ENCODE peak calls at places on chromosomes 2 and 18, in eight cellular contexts. P is activated CD8-positive, alpha-beta T cell treated with anti-CD3 and anti-CD28 coated beads for 36 hours; R is Peyer's patch; A is coronary artery; H is GM20000; T is fibroblast of lung; C is epithelial cell of esophagus; X is IMR-90. N is an unnamed sample.

GRCh38 chr2:216596986-216597509 is 36.2 kb upstream of the IGFBP2 start:
- DNase-seq in P (no peak), R (no peak), A (no peak), H (no peak), T (no peak), C (no peak), X (no peak), N (no peak)

GRCh38 chr18:77765468-77765867 is 515.8 kb downstream of the GALR1 start:
- DNase-seq in P (peak; percentile 32), R (no peak), A (no peak), H (no peak), T (no peak), C (peak; percentile 24), X (no peak), N (no peak)

GRCh38 chr2:100877555-100877954 is 57.6 kb downstream of the NPAS2 start:
- DNase-seq in P (no peak), R (no peak), A (no peak), H (no peak), T (peak; percentile 74), C (peak; percentile 32), X (peak; percentile 63), N (no peak)

GRCh38 chr18:7664024-7664312 is 96.9 kb downstream of the PTPRM start:
- DNase-seq in P (no peak), R (no peak), A (no peak), H (no peak), T (no peak), C (no peak), X (no peak), N (no peak)

GRCh38 chr2:18690342-18690741 is 101.0 kb upstream of the NT5C1B start:
- DNase-seq in P (peak; percentile 8), R (no peak), A (no peak), H (no peak), T (no peak), C (no peak), X (no peak), N (no peak)

GRCh38 chr18:55320399-55321255 is 267.4 kb downstream of the TCF4 start:
- DNase-seq in P (no peak), R (no peak), A (no peak), H (no peak), T (peak; percentile 54), C (no peak), X (peak; percentile 48), N (no peak)

GRCh38 chr2:186862869-186863709 is 14.1 kb upstream of the ZSWIM2 start:
- DNase-seq in P (no peak), R (no peak), A (no peak), H (peak; percentile 29), T (peak; percentile 72), C (peak; percentile 72), X (peak; percentile 35), N (peak; percentile 12)

GRCh38 chr2:57080035-57080434 is 896.2 kb downstream of the CCDC85A start:
- DNase-seq in P (no peak), R (no peak), A (no peak), H (no peak), T (peak; percentile 83), C (peak; percentile 74), X (no peak), N (no peak)

GRCh38 chr2:220476877-220477276 is 849.4 kb downstream of the SLC4A3 start:
- DNase-seq in P (no peak), R (no peak), A (no peak), H (no peak), T (no peak), C (no peak), X (no peak), N (no peak)

GRCh38 chr2:173462908-173463840 is 108.5 kb downstream of the CDCA7 start:
- DNase-seq in P (no peak), R (no peak), A (no peak), H (no peak), T (no peak), C (no peak), X (no peak), N (no peak)

GRCh38 chr18:12791631-12792030 is 88.8 kb downstream of the PSMG2 start:
- DNase-seq in P (no peak), R (no peak), A (no peak), H (no peak), T (no peak), C (no peak), X (no peak), N (no peak)

GRCh38 chr2:83196225-83196624 is 1262.9 kb downstream of the SUCLG1 start:
- DNase-seq in P (no peak), R (no peak), A (no peak), H (no peak), T (peak; percentile 75), C (peak; percentile 55), X (peak; percentile 42), N (no peak)

GRCh38 chr2:237475704-237476107 is 11.3 kb upstream of the MLPH start:
- DNase-seq in P (peak; percentile 68), R (no peak), A (no peak), H (no peak), T (no peak), C (peak; percentile 70), X (peak; percentile 60), N (no peak)

GRCh38 chr2:44935854-44936185 is 5.7 kb upstream of the SIX3 start:
- DNase-seq in P (no peak), R (no peak), A (no peak), H (no peak), T (no peak), C (no peak), X (no peak), N (no peak)

GRCh38 chr2:44934024-44934423 is 7.5 kb upstream of the SIX3 start:
- DNase-seq in P (no peak), R (no peak), A (no peak), H (no peak), T (no peak), C (no peak), X (no peak), N (peak; percentile 14)

GRCh38 chr2:44933434-44933951 is 8.0 kb upstream of the SIX3 start:
- DNase-seq in P (no peak), R (no peak), A (no peak), H (no peak), T (no peak), C (no peak), X (no peak), N (peak; percentile 23)

GRCh38 chr2:44934962-44935853 is 6.3 kb upstream of the SIX3 start:
- DNase-seq in P (no peak), R (no peak), A (no peak), H (peak; percentile 32), T (no peak), C (no peak), X (no peak), N (peak; percentile 43)

GRCh38 chr2:44934521-44934961 is 7.0 kb upstream of the SIX3 start:
- DNase-seq in P (no peak), R (no peak), A (no peak), H (no peak), T (no peak), C (no peak), X (no peak), N (peak; percentile 38)
- TF ChIP-seq CTCF in P (no peak), R (no peak), A (no peak), H (no peak), T (no peak), C (no peak), X (no peak), N (no peak)

DNA sequence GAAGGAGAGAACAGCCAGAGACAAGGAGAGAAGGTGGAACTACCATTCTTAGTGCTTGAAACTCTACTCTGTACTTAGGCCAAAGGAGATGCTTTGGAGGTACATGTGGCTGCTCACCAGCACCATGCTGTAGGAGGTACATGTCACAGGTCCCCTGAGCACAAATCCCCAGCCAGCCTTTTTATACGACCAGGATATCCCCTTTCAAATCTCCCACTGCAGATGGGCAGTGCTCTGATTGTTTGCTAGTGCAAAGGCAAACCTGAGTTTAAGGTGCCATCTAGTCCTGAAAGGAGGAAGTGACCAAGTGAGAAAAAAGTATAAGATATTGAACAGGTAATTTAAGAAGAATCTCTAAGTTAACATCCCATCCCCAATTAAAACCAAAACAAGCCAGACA is 17.1 kb upstream of the TTC21B start:
- DNase-seq in P (no peak), R (no peak), A (no peak), H (no peak), T (no peak), C (no peak), X (no peak), N (no peak)
- TF ChIP-seq CTCF in P (no peak), R (no peak), A (no peak), H (no peak), T (no peak), C (no peak), X (no peak), N (peak; percentile 25)

DNA sequence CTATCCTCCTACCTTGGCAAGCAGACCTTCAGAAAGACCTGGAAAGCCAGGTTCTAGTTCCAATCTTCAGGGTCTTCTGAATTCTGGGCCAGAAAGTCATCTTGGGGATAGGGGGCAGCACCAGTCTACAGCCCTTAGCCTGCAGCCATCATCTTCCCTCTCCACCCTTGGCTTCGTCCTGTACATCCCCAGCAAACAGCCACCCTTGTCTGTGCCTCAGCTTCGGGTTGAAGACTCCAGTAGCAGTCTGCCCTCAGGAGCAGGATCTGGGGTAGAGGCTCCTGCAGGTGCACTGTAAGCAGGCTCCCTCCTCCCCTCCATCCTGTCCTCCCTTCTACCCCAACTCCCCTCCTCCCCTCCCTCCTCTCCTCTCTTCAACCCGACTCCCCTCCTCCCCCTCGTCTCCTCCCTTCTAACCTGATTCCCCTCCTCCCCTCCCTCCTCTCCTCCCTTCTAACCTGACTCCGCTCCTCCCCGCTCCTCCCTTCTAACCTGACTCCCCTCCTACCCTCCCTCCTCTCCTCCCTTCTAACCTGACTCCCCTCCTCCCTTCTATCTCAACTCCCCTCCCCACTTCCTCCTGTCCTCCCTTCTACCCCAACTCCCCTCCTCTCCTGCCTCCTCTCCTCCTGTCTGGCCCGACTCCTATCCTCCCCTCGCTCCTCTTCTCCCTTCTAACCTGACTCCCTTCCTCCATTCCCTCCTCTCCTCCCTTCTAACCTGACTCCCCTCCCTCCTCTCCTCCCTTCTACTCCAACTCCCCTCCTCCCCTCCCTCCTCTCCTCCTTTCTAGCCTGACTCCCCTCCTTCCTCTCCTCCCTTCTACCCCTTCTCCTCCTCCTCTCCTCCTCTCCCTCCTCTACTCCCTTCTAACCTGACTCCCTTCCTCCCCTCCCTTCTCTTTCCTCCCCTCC is 90.1 kb upstream of the SMAD2 start:
- DNase-seq in P (no peak), R (no peak), A (peak; percentile 47), H (no peak), T (no peak), C (no peak), X (no peak), N (no peak)
- TF ChIP-seq CTCF in P (no peak), R (no peak), A (no peak), H (no peak), T (no peak), C (no peak), X (no peak), N (no peak)

GRCh38 chr2:30670453-30670852 is 136.8 kb downstream of the CAPN13 start:
- DNase-seq in P (no peak), R (no peak), A (no peak), H (no peak), T (no peak), C (no peak), X (no peak), N (no peak)
- TF ChIP-seq CTCF in P (no peak), R (no peak), A (no peak), H (no peak), T (no peak), C (no peak), X (no peak), N (no peak)

GRCh38 chr2:170264865-170265264 is 86.9 kb downstream of the MYO3B start:
- DNase-seq in P (no peak), R (no peak), A (no peak), H (no peak), T (no peak), C (no peak), X (no peak), N (no peak)
- TF ChIP-seq CTCF in P (no peak), R (no peak), A (no peak), H (no peak), T (no peak), C (no peak), X (no peak), N (no peak)

N was measured in GM13977.